ENCODE peak calls at places on chromosomes 1 and 21, in six cellular contexts. G is activated naive CD8-positive, alpha-beta T cell treated with anti-CD3 and anti-CD28 coated beads for 36 hours; U is lung; Y is activated T-helper 1 cell treated with anti-CD3 and anti-CD28 coated beads, Interleukin-12 subunit alpha, Interleukin-12 subunit beta, Interleukin-2, Interleukin-4 antibody, amounts not matched to agents 30 ng/mL and 10 ng/mL and 1 ng/mL, durations not matched to agents 14 hours and 24 hours and 36 hours; K is omental fat pad; Q is EL. R is an unnamed sample.

GRCh38 chr1:230509281-230509977 is 83.3 kb upstream of the PGBD5 start:
- DNase-seq in G (no peak), U (no peak), Y (no peak), K (no peak), Q (peak), R (no peak)

GRCh38 chr1:184608990-184609389 is 145.7 kb downstream of the EDEM3 start:
- DNase-seq in G (no peak), U (no peak), Y (no peak), K (no peak), Q (no peak), R (no peak)

GRCh38 chr1:17527036-17527914 is 12.2 kb upstream of the ARHGEF10L start:
- DNase-seq in G (no peak), U (no peak), Y (no peak), K (no peak), Q (no peak), R (no peak)

GRCh38 chr1:21633992-21634475 is 35.1 kb downstream of the RAP1GAP start:
- DNase-seq in G (no peak), U (no peak), Y (no peak), K (no peak), Q (no peak), R (no peak)

GRCh38 chr1:154970631-154971340 is at the start of gene SHC1:
- DNase-seq in G (no peak), U (peak), Y (peak), K (peak), Q (peak), R (peak)

GRCh38 chr1:112247971-112248370 is 148.0 kb upstream of the CTTNBP2NL start:
- DNase-seq in G (no peak), U (no peak), Y (no peak), K (no peak), Q (no peak), R (no peak)

GRCh38 chr21:34820051-34820450 is 151.3 kb downstream of the CLIC6 start:
- DNase-seq in G (no peak), U (no peak), Y (no peak), K (no peak), Q (no peak), R (no peak)

GRCh38 chr1:156249593-156249992 is 1.7 kb upstream of the PAQR6 start:
- DNase-seq in G (no peak), U (no peak), Y (no peak), K (no peak), Q (no peak), R (no peak)

GRCh38 chr1:33650708-33651107 is 178.3 kb downstream of the ZSCAN20 start:
- DNase-seq in G (no peak), U (no peak), Y (no peak), K (no peak), Q (no peak), R (no peak)

GRCh38 chr1:76770979-76771378 is 96.3 kb upstream of the ST6GALNAC5 start:
- DNase-seq in G (no peak), U (no peak), Y (no peak), K (no peak), Q (no peak), R (no peak)

GRCh38 chr1:27872802-27873665 is 690 bp downstream of the THEMIS2 start:
- DNase-seq in G (peak), U (no peak), Y (no peak), K (peak), Q (peak), R (no peak)

GRCh38 chr1:202805886-202806511 is 2.2 kb downstream of the KDM5B start:
- DNase-seq in G (no peak), U (no peak), Y (no peak), K (no peak), Q (peak), R (no peak)

GRCh38 chr1:206685256-206685748 is 597 bp downstream of the MAPKAPK2 start:
- DNase-seq in G (peak), U (peak), Y (no peak), K (no peak), Q (peak), R (no peak)

GRCh38 chr1:46549697-46550681 is 1.5 kb downstream of the KNCN start:
- DNase-seq in G (peak), U (no peak), Y (peak), K (no peak), Q (peak), R (no peak)

GRCh38 chr1:71080178-71080781 is 555 bp downstream of the ZRANB2 start:
- DNase-seq in G (no peak), U (no peak), Y (no peak), K (no peak), Q (peak), R (no peak)

GRCh38 chr1:234871710-234872262 is 256.9 kb downstream of the TOMM20 start:
- DNase-seq in G (no peak), U (no peak), Y (no peak), K (no peak), Q (no peak), R (no peak)

GRCh38 chr1:171389176-171389575 is 75.2 kb downstream of the FMO4 start:
- DNase-seq in G (no peak), U (no peak), Y (no peak), K (no peak), Q (peak), R (no peak)

GRCh38 chr1:205416326-205416725 is 5.5 kb downstream of the LEMD1 start:
- DNase-seq in G (no peak), U (no peak), Y (no peak), K (no peak), Q (no peak), R (no peak)

GRCh38 chr21:16509466-16509865 is 779.7 kb downstream of the USP25 start:
- DNase-seq in G (no peak), U (no peak), Y (no peak), K (no peak), Q (peak), R (no peak)

GRCh38 chr1:101088431-101088830 is 62.8 kb upstream of the DPH5 start:
- DNase-seq in G (no peak), U (no peak), Y (no peak), K (no peak), Q (no peak), R (no peak)

GRCh38 chr1:159584536-159584935 is 3.1 kb upstream of the APCS start:
- DNase-seq in G (no peak), U (no peak), Y (no peak), K (no peak), Q (no peak), R (no peak)

GRCh38 chr21:45102391-45102932 is 28.1 kb downstream of the ADARB1 start:
- DNase-seq in G (no peak), U (no peak), Y (no peak), K (no peak), Q (peak), R (no peak)

GRCh38 chr1:67338642-67339041 is 31.0 kb downstream of the IL12RB2 start:
- DNase-seq in G (no peak), U (no peak), Y (no peak), K (no peak), Q (peak), R (no peak)